ENCODE peak calls at places on chromosomes 3 and 15, in ten cellular contexts. T is stomach, P is prostate gland, G is uterus, Y is esophagus squamous epithelium, U is K562, X is IMR-90, F is ovary, I is endothelial cell of umbilical vein, J is sigmoid colon. V is an unnamed sample.

GRCh38 chr3:72171461-72171860 is 386.5 kb upstream of the PROK2 start:
- DNase-seq in Y (no peak), P (no peak), J (no peak), I (no peak), G (peak; percentile 46), T (no peak), X (no peak), U (no peak), F (no peak), V (no peak)

GRCh38 chr3:111595239-111595638 is at the start of gene ZBED2:
- DNase-seq in P (no peak), U (no peak), I (no peak), G (no peak), J (no peak), F (no peak), Y (no peak), T (no peak), X (no peak), V (no peak)

GRCh38 chr15:88397506-88397905 is 69.7 kb downstream of the MRPL46 start:
- DNase-seq in T (no peak), U (no peak), P (no peak), X (no peak), J (no peak), F (no peak), G (no peak), Y (no peak), I (no peak), V (no peak)

GRCh38 chr3:88038561-88038960 is 20.2 kb downstream of the CGGBP1 start:
- DNase-seq in Y (no peak), I (no peak), F (no peak), T (no peak), X (peak; percentile 80), P (no peak), U (no peak), J (no peak), G (no peak), V (no peak)

GRCh38 chr15:63891763-63892123 is 58.0 kb upstream of the HERC1 start:
- DNase-seq in F (no peak), Y (no peak), P (no peak), J (no peak), I (no peak), X (no peak), G (no peak), T (no peak), U (peak; percentile 54), V (no peak)

GRCh38 chr3:120147072-120147871 is 53.0 kb upstream of the GSK3B start:
- DNase-seq in U (no peak), Y (no peak), J (no peak), F (no peak), I (peak; percentile 25), G (no peak), P (peak; percentile 85), X (no peak), T (peak; percentile 70), V (no peak)

GRCh38 chr3:28139288-28139687 is 102.1 kb upstream of the CMC1 start:
- DNase-seq in G (peak; percentile 13), U (no peak), P (no peak), X (no peak), F (peak; percentile 13), T (no peak), Y (no peak), J (no peak), I (no peak), V (no peak)

GRCh38 chr3:14374444-14374883 is 27.9 kb upstream of the SLC6A6 start:
- DNase-seq in X (no peak), F (no peak), U (no peak), T (no peak), J (no peak), I (no peak), Y (no peak), P (peak; percentile 67), G (no peak), V (no peak)

GRCh38 chr15:52790166-52790708 is at the start of gene ONECUT1:
- DNase-seq in I (peak; percentile 44), J (no peak), T (peak; percentile 51), Y (no peak), U (peak; percentile 65), F (peak; percentile 39), G (no peak), P (no peak), X (peak; percentile 2), V (no peak)

GRCh38 chr3:189944285-189945145 is 176.2 kb downstream of the P3H2 start:
- DNase-seq in U (no peak), Y (no peak), T (peak; percentile 74), I (no peak), P (peak; percentile 71), F (no peak), G (no peak), J (no peak), X (no peak), V (no peak)

GRCh38 chr3:24496529-24497482 is 2.2 kb upstream of the THRB start:
- DNase-seq in F (peak; percentile 69), Y (no peak), X (peak; percentile 4), U (peak; percentile 92), J (peak; percentile 91), T (peak; percentile 82), P (peak; percentile 30), I (peak; percentile 46), G (peak; percentile 84), V (peak; percentile 76)

GRCh38 chr3:52873433-52874159 is 23.8 kb downstream of the STIMATE start:
- DNase-seq in T (no peak), P (no peak), J (no peak), U (peak; percentile 17), G (no peak), X (peak; percentile 87), Y (no peak), F (no peak), I (peak; percentile 14), V (no peak)

GRCh38 chr3:3778641-3779270 is 20.5 kb upstream of the LRRN1 start:
- DNase-seq in F (no peak), T (no peak), U (no peak), P (no peak), G (no peak), Y (no peak), J (no peak), X (no peak), I (no peak), V (no peak)

GRCh38 chr15:98646546-98647025 is 1.8 kb upstream of the IGF1R start:
- DNase-seq in P (no peak), I (no peak), X (no peak), Y (no peak), U (no peak), F (no peak), G (no peak), T (no peak), J (no peak), V (no peak)
- H3K27ac ChIP-seq in P (peak overlapping the region; percentile 85), I (no peak overlapping the region), X (no peak overlapping the region), Y (peak overlapping the region; percentile 98), U (no peak overlapping the region), F (peak overlapping the region; percentile 97), G (peak overlapping the region; percentile 100), T (peak overlapping the region; percentile 89), J (peak overlapping the region; percentile 94), V (peak overlapping the region; percentile 95)

GRCh38 chr15:51011212-51011611 is 83.5 kb downstream of the TNFAIP8L3 start:
- DNase-seq in X (no peak), T (no peak), G (no peak), F (no peak), U (no peak), J (no peak), I (peak; percentile 39), Y (no peak), P (no peak), V (no peak)

GRCh38 chr15:51004103-51004536 is 90.6 kb downstream of the TNFAIP8L3 start:
- DNase-seq in P (no peak), F (no peak), Y (no peak), X (peak; percentile 57), G (no peak), J (no peak), I (no peak), U (peak; percentile 87), T (no peak), V (no peak)

DNA sequence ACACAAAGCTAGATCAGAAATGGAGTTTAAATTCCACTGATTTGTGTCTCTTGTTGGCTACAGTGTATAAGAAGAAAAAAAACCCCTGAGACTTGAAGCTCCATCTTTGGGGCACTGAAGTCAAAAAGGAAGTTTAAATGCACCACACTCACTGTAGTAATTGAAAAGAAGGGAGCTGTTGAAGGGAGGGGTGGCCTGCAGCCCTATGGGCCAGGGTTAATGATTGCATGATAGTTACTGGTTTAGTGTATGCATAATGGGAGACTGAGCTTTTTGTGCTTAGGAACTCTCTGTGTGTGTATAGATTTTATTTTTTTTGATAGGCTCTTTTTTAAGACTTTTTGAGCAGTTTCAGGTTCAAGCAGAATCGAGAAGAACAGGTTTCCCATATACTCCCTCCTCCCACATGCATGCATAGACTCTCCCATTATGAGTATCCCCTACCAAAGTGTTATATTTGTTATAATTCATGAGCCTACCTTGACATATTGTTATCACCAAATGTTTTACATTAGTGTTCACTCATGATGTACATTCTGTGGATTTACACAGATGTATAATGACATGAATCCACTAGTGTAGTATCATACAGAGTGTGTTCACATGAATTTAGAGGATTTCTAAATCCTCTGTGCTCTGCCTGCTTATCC is 88.2 kb downstream of the TNFAIP8L3 start:
- DNase-seq in Y (no peak), T (no peak), I (no peak), G (no peak), J (no peak), X (no peak), P (no peak), F (no peak), U (no peak), V (no peak)
- TF ChIP-seq POLR2A in Y (no peak), T (no peak), I (no peak), G (no peak), J (no peak), X (no peak), P (no peak), F (no peak), U (no peak), V (no peak)

DNA sequence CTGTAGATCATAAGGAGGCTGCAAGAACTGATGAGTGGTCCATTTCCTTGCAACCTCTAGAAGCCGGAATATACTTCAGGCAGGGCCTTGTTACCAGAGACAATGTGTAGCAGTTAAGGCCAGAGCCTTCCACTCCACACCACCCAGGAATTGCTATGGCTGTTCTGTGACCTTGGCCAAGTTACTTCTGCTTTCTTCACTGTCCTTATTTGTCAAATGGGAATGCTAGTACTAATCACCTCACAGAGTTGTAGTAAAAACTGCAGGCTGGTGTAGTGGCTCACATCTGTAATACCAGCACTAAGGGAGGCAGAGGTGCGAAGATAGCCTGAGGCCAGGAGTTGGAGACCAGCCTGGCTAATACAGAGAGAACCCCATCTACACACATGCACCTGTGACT is 28.7 kb upstream of the RPN1 start:
- DNase-seq in U (no peak), X (no peak), I (no peak), Y (no peak), F (no peak), T (no peak), J (no peak), P (no peak), G (no peak), V (no peak)
- H3K27ac ChIP-seq in U (peak overlapping the region; percentile 55), X (no peak overlapping the region), I (no peak overlapping the region), Y (no peak overlapping the region), F (no peak overlapping the region), T (no peak overlapping the region), J (no peak overlapping the region), P (no peak overlapping the region), G (no peak overlapping the region), V (no peak overlapping the region)

DNA sequence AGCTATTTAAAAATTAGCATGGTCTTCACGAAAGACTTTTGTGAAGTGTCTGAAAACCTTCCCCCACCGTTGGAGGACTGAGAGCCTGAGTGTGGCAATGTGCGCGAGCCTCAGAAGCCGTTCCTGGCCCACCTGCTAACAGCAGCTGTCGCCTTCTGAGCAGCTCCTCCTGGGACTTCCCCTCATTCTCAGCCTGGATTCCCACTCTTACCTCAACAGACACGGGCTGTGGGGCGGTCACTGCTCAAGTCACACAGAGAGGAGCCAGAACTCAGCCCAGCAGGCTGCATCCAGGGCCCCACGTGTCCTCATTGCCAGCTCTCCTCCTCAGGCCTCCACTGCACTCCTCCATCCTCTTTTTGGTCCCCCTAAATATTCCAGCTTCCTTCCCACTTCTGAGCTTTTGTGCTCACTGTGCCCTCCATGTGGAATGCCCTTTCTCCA is 7.8 kb downstream of the DNASE1L3 start:
- DNase-seq in F (no peak), J (no peak), T (no peak), U (no peak), I (no peak), G (no peak), P (no peak), Y (no peak), X (no peak), V (no peak)
- TF ChIP-seq POLR2A in F (no peak), J (no peak), T (no peak), U (no peak), I (no peak), G (no peak), P (no peak), Y (no peak), X (no peak), V (no peak)

V was measured in breast epithelium.